ENCODE peak calls at places on chromosomes 12 and 14, in four cellular contexts. H is gastrocnemius medialis, K is GM12878, E is Right ventricle myocardium superior. F is an unnamed sample.

GRCh38 chr14:38808734-38809455 is 294.1 kb downstream of the SEC23A start:
- ATAC-seq in E (no peak), K (no peak), H (no peak), F (no peak)

GRCh38 chr12:39692258-39692853 is 72.8 kb upstream of the ABCD2 start:
- ATAC-seq in E (no peak), K (peak), H (no peak), F (no peak)

GRCh38 chr14:103613517-103613916 is 15.5 kb upstream of the KLC1 start:
- ATAC-seq in E (no peak), K (no peak), H (no peak), F (no peak)

GRCh38 chr14:68816183-68816942 is 23.5 kb upstream of the ZFP36L1 start:
- ATAC-seq in H (peak), K (peak), E (peak), F (peak)

GRCh38 chr12:111430418-111431353 is 25.0 kb downstream of the SH2B3 start:
- ATAC-seq in E (no peak), K (peak), H (no peak), F (peak)

GRCh38 chr12:107492393-107493134 is 193.0 kb upstream of the PWP1 start:
- ATAC-seq in E (peak), H (no peak), K (no peak), F (peak)

GRCh38 chr14:92459479-92460421 is 53.8 kb upstream of the RIN3 start:
- ATAC-seq in H (peak), E (peak), K (no peak), F (no peak)

GRCh38 chr14:67508973-67509372 is 20.5 kb upstream of the TMEM229B start:
- ATAC-seq in E (no peak), H (no peak), K (no peak), F (no peak)

GRCh38 chr12:92442782-92443181 is 260.0 kb upstream of the PLEKHG7 start:
- ATAC-seq in K (no peak), E (no peak), H (no peak), F (no peak)

F was measured in stimulated activated memory B cell treated with anti-CD40 and anti-IgM and Interleukin-4, amounts not matched to agents 10 μg/mL and 1 μg/mL and 100 μg/mL, for 72 hours.